ENCODE peak calls at places on chromosomes 12 and 14, in six cellular contexts. R is dorsolateral prefrontal cortex, W is osteoblast, K is IMR-90, E is osteocyte, S is RWPE1. I is an unnamed sample.

GRCh38 chr14:79724934-79725717 is 486.2 kb downstream of the DIO2 start:
- DNase-seq in W (no peak), S (no peak), R (no peak), E (no peak), K (no peak), I (no peak)

GRCh38 chr12:53652366-53652765 is 23.5 kb downstream of the ATP5MC2 start:
- DNase-seq in R (no peak), E (no peak), S (no peak), W (no peak), K (peak), I (no peak)

GRCh38 chr14:20557212-20557542 is 3.7 kb downstream of the RNASE9 start:
- DNase-seq in W (no peak), K (no peak), E (no peak), R (no peak), S (no peak), I (no peak)

GRCh38 chr12:30753761-30754382 is 879 bp downstream of the CAPRIN2 start:
- DNase-seq in E (no peak), R (no peak), S (peak), K (peak), W (peak), I (no peak)

GRCh38 chr14:58861546-58861945 is 223.8 kb downstream of the DACT1 start:
- DNase-seq in S (no peak), R (no peak), W (no peak), E (no peak), K (no peak), I (no peak)

GRCh38 chr14:88289214-88289613 is 33.9 kb downstream of the KCNK10 start:
- DNase-seq in R (no peak), S (peak), W (no peak), K (peak), E (no peak), I (no peak)

GRCh38 chr14:69059658-69060648 is 80.9 kb upstream of the ACTN1 start:
- DNase-seq in K (peak), R (no peak), S (peak), E (no peak), W (peak), I (no peak)

GRCh38 chr14:79516009-79516408 is 695.3 kb downstream of the DIO2 start:
- DNase-seq in E (no peak), K (no peak), R (no peak), S (no peak), W (no peak), I (no peak)

GRCh38 chr14:105505101-105505500 is 14.1 kb downstream of the TEDC1 start:
- DNase-seq in S (no peak), R (peak), E (no peak), K (no peak), W (peak), I (no peak)

GRCh38 chr12:86675197-86675596 is 419.0 kb upstream of the MGAT4C start:
- DNase-seq in E (no peak), W (no peak), K (no peak), S (no peak), R (no peak), I (no peak)
- TF ChIP-seq CTCF in E (no peak), W (no peak), K (no peak), S (no peak), R (no peak), I (no peak)

DNA sequence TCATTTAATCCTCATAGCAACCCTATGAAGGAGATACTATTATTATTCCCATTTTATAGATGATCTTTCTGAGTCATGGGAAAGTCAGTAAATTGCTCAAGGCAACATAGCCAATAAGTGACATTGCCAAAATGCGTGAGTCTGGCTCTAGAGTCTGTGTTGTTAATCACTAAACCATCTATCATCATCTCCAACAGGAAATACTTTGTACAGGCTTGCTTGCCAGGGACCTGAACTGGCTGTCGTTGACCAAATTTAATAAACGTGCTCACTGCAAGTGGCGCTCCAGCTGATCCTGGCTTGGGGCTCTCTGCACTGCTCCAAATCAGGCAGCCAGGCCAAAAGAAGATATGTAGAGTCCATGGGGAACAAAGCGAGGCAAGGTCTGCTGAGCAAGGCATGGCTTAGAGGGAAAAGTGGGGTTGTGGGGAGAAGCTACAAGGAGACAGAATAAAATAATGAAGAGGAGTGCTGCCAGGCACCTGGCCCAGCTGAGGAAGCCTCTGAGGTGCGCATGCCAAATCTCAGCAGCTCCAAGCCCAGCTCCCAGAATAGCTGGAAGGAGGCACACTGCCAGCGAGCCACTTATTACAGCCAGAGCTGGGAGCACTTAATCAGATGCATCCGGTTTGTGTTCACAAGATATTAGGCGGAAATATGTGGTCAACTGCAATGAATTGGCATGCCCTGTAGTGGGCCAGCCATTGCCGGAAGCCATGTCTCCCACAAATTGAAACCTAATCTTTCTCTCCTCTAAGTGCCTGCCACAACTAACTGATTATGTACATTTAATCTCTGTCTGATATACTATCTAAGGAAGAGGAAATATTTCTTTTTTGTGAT is 43.3 kb upstream of the PTPRO start:
- DNase-seq in W (peak), E (no peak), R (no peak), K (peak), S (peak), I (no peak)
- TF ChIP-seq CTCF in W (no peak), E (no peak), R (no peak), K (no peak), S (no peak), I (no peak)

GRCh38 chr12:21528953-21529352 is 2.9 kb downstream of the SPX start:
- DNase-seq in W (no peak), R (no peak), K (no peak), E (no peak), S (no peak), I (no peak)

GRCh38 chr12:21529456-21529855 is 3.4 kb downstream of the SPX start:
- DNase-seq in R (no peak), W (no peak), S (no peak), K (no peak), E (no peak), I (no peak)

GRCh38 chr12:21526721-21527345 is 737 bp downstream of the SPX start:
- DNase-seq in R (no peak), S (no peak), W (no peak), K (no peak), E (no peak), I (no peak)

GRCh38 chr12:21526053-21526452 is at the start of gene SPX:
- DNase-seq in S (peak), W (no peak), R (no peak), E (no peak), K (peak), I (no peak)

DNA sequence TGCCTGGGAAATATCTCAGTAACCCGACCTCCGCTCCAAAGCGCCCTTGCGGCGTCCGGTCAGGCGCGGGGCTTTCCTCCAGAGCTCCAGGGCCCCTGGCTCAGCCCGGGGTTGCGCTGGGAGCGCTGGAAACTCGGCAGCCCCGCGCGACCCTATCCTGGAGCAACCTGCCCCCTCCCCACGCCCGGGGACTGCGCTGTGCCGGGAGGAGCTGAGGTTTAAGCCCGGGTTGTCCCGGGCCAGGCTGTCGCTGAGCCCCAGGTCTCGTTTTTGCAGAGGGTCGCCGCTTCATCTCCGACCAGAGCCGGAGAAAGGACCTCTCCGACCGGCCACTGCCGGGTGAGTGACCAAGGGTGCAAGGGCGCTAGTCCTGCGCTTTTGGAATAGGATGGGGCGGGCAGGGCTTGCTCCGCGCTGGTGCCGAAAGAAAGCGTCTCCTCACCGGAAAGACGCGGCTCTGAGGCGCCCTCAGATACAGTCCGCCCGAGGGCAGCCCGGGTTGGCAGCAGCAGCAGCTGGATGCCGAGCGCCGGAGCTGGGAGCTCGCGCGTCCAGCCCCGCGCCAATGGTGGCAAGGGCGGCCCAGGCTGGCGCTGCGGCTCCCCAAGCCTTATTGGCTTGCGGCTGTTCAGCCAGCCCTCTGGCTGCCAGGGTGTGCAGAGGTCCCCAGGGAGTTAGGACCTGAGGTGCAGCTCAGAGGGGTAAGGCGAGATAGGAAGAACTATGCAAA is 1.5 kb downstream of the SPX start:
- DNase-seq in E (peak), R (peak), K (peak), S (peak), W (peak), I (peak)
- TF ChIP-seq CTCF in E (no peak), R (peak), K (no peak), S (no peak), W (no peak), I (no peak)

GRCh38 chr12:96652870-96653269 is 163.5 kb downstream of the CFAP54 start:
- DNase-seq in S (no peak), K (no peak), E (no peak), W (no peak), R (no peak), I (no peak)
- TF ChIP-seq CTCF in S (no peak), K (no peak), E (no peak), W (no peak), R (no peak), I (no peak)

GRCh38 chr12:42027537-42027936 is 117.1 kb downstream of the GXYLT1 start:
- DNase-seq in R (no peak), K (no peak), E (no peak), W (no peak), S (no peak), I (no peak)

GRCh38 chr12:42023733-42024494 is 120.8 kb downstream of the GXYLT1 start:
- DNase-seq in K (peak), S (peak), W (peak), E (peak), R (peak), I (peak)

GRCh38 chr12:42020226-42020625 is 124.4 kb downstream of the GXYLT1 start:
- DNase-seq in E (no peak), W (no peak), K (no peak), S (no peak), R (no peak), I (no peak)

GRCh38 chr12:42024495-42024830 is 120.2 kb downstream of the GXYLT1 start:
- DNase-seq in S (no peak), R (no peak), W (no peak), K (no peak), E (no peak), I (no peak)
- TF ChIP-seq CTCF in S (peak), R (peak), W (peak), K (no peak), E (no peak), I (peak)

GRCh38 chr12:27229367-27229766 is 14.7 kb upstream of the STK38L start:
- DNase-seq in R (no peak), W (no peak), S (no peak), E (no peak), K (no peak), I (no peak)

GRCh38 chr12:27236498-27236897 is 7.6 kb upstream of the STK38L start:
- DNase-seq in R (no peak), S (no peak), K (peak), W (no peak), E (no peak), I (no peak)

GRCh38 chr12:27237790-27238771 is 6.0 kb upstream of the STK38L start:
- DNase-seq in W (no peak), R (no peak), S (no peak), K (peak), E (no peak), I (no peak)

GRCh38 chr12:27233814-27234213 is 10.3 kb upstream of the STK38L start:
- DNase-seq in E (no peak), K (no peak), S (no peak), W (no peak), R (no peak), I (no peak)
- TF ChIP-seq CTCF in E (no peak), K (no peak), S (no peak), W (peak), R (no peak), I (peak)

DNA sequence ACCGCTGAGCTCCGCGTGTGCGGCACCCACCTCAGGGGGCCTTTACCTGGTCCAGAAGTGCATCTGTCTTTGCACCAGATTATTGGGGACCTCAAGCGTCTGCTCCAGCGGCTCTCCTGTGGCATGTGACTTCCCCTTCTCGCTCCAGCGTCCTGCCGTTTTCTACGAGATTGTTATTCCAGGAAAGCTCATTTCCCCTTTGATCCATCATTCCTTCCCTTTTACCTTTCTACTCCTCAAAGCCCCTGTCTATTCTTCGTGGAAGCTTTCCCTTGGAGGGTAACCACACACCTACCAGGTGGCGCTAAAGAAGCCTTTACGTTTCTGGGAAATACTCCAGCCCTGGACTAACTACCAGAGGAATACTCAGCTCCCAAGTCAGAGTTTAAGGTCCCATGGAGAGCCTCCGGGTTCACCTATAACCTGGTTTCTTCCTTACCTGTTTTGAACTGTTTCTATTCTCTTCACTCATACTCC is 1.5 kb downstream of the FKBP4 start:
- DNase-seq in S (peak), E (no peak), W (peak), R (no peak), K (no peak), I (no peak)
- TF ChIP-seq CTCF in S (no peak), E (no peak), W (no peak), R (no peak), K (no peak), I (no peak)

GRCh38 chr12:107990325-107990724 is 138.8 kb upstream of the WSCD2 start:
- DNase-seq in R (no peak), E (no peak), S (no peak), K (no peak), W (no peak), I (peak)

GRCh38 chr12:107998863-107999262 is 130.2 kb upstream of the WSCD2 start:
- DNase-seq in K (no peak), R (no peak), E (no peak), S (no peak), W (no peak), I (no peak)

GRCh38 chr12:107992016-107992415 is 137.1 kb upstream of the WSCD2 start:
- DNase-seq in W (no peak), S (no peak), R (no peak), K (no peak), E (no peak), I (no peak)

GRCh38 chr12:107992870-107993451 is 136.1 kb upstream of the WSCD2 start:
- DNase-seq in R (no peak), E (no peak), W (no peak), S (peak), K (peak), I (peak)
- TF ChIP-seq CTCF in R (no peak), E (peak), W (peak), S (peak), K (peak), I (peak)

DNA sequence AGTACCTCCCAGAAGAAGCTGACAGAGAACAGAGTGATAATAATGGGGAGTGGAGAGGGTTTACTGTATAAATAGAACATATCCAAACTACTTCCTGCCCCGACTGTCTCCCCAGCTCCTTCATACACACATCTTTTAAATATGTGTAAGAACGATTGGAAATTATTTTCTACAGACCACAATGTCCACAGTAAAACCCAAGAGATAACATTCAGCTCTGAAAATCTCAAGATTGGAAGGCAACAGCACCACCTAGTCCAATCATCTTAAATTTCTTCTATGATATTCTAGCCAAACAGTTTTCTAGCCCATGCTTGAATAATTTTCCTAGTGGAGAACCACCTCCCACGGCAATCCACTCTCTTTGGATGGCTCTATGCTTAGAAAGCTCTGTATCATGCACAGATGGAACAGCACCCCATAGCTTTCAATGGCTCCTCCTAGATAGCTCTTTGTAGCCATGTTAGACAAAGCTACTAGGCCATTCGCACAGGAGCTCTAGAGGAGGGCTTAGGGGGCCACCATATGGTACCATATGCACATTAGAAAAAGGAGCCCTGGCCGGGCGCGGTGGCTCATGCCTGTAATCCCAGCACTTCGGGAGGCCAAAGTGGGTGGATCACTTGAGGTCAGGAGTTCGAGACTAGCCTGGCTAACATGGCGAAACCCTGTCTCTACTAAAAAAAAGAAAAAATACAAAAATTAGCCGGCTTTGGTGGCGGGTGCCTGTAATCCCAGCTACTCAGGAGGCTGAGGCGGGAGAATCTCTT is 18.1 kb downstream of the VDR start:
- DNase-seq in W (peak), E (no peak), S (no peak), R (no peak), K (peak), I (no peak)
- TF ChIP-seq CTCF in W (peak), E (peak), S (no peak), R (no peak), K (no peak), I (no peak)